ENCODE peak calls at places on chromosomes 12 and 14, in ten cellular contexts. W, P, X, T, V, B, C, H, O and J are unnamed samples.

GRCh38 chr12:99898645-99899044 is 86.1 kb downstream of the ANKS1B start:
- DNase-seq in W (no peak), P (no peak), X (no peak), T (no peak), V (no peak), B (no peak), C (no peak), H (no peak), O (no peak), J (no peak)

GRCh38 chr14:64755661-64756265 is 51.5 kb downstream of the PLEKHG3 start:
- DNase-seq in W (no peak), P (peak), X (no peak), T (no peak), V (no peak), B (no peak), C (peak), H (peak), O (no peak), J (peak)

GRCh38 chr14:22463763-22464173 is 125.3 kb downstream of the DAD1 start:
- DNase-seq in W (no peak), P (no peak), X (no peak), T (no peak), V (peak), B (no peak), C (no peak), H (no peak), O (no peak), J (no peak)

GRCh38 chr12:118714051-118714460 is 267.3 kb upstream of the SRRM4 start:
- DNase-seq in W (no peak), P (no peak), X (no peak), T (no peak), V (no peak), B (peak), C (peak), H (peak), O (no peak), J (no peak)

GRCh38 chr14:68211886-68212285 is 392.3 kb downstream of the RAD51B start:
- DNase-seq in W (no peak), P (no peak), X (no peak), T (no peak), V (peak), B (no peak), C (no peak), H (no peak), O (no peak), J (no peak)

GRCh38 chr12:103588680-103589079 is 1.6 kb downstream of the STAB2 start:
- DNase-seq in W (no peak), P (no peak), X (no peak), T (no peak), V (no peak), B (no peak), C (no peak), H (no peak), O (no peak), J (no peak)

GRCh38 chr12:88893801-88894200 is 313.5 kb upstream of the KITLG start:
- DNase-seq in W (no peak), P (peak), X (no peak), T (no peak), V (no peak), B (no peak), C (no peak), H (no peak), O (no peak), J (no peak)

GRCh38 chr14:72849222-72849621 is 44.7 kb downstream of the DPF3 start:
- DNase-seq in W (no peak), P (no peak), X (no peak), T (no peak), V (no peak), B (no peak), C (no peak), H (no peak), O (peak), J (no peak)

GRCh38 chr12:132390287-132391076 is 61.1 kb upstream of the GALNT9 start:
- DNase-seq in W (no peak), P (no peak), X (no peak), T (no peak), V (no peak), B (no peak), C (no peak), H (no peak), O (no peak), J (peak)

GRCh38 chr14:93064411-93065271 is 51.1 kb downstream of the ITPK1 start:
- DNase-seq in W (peak), P (peak), X (no peak), T (no peak), V (no peak), B (no peak), C (peak), H (no peak), O (no peak), J (no peak)

GRCh38 chr14:92385561-92385960 is 62.6 kb downstream of the SLC24A4 start:
- DNase-seq in W (no peak), P (no peak), X (no peak), T (no peak), V (no peak), B (no peak), C (peak), H (no peak), O (no peak), J (no peak)

GRCh38 chr12:54977857-54978256 is 6.7 kb downstream of the TESPA1 start:
- DNase-seq in W (no peak), P (no peak), X (no peak), T (no peak), V (no peak), B (no peak), C (no peak), H (no peak), O (no peak), J (no peak)

GRCh38 chr12:124319368-124320050 is 24.6 kb downstream of the RFLNA start:
- DNase-seq in W (no peak), P (no peak), X (no peak), T (no peak), V (no peak), B (no peak), C (no peak), H (no peak), O (no peak), J (no peak)

GRCh38 chr12:50887191-50887590 is 44.5 kb downstream of the TMPRSS12 start:
- DNase-seq in W (no peak), P (peak), X (no peak), T (no peak), V (no peak), B (no peak), C (no peak), H (no peak), O (no peak), J (no peak)

GRCh38 chr14:103692159-103692558 is 23.1 kb downstream of the XRCC3 start:
- DNase-seq in W (no peak), P (no peak), X (no peak), T (no peak), V (no peak), B (no peak), C (no peak), H (no peak), O (no peak), J (no peak)

GRCh38 chr12:112096667-112097066 is 11.9 kb downstream of the NAA25 start:
- DNase-seq in W (no peak), P (peak), X (no peak), T (no peak), V (no peak), B (peak), C (peak), H (no peak), O (no peak), J (no peak)

GRCh38 chr12:64890873-64891468 is 66.5 kb downstream of the TBC1D30 start:
- DNase-seq in W (no peak), P (peak), X (no peak), T (no peak), V (no peak), B (peak), C (peak), H (peak), O (no peak), J (no peak)

GRCh38 chr12:52137746-52138145 is 54.1 kb downstream of the KRT80 start:
- DNase-seq in W (no peak), P (no peak), X (no peak), T (no peak), V (no peak), B (no peak), C (no peak), H (no peak), O (peak), J (no peak)

GRCh38 chr12:55663391-55663790 is 26.7 kb downstream of the OR10P1 start:
- DNase-seq in W (no peak), P (no peak), X (no peak), T (no peak), V (no peak), B (no peak), C (no peak), H (no peak), O (no peak), J (no peak)

DNA sequence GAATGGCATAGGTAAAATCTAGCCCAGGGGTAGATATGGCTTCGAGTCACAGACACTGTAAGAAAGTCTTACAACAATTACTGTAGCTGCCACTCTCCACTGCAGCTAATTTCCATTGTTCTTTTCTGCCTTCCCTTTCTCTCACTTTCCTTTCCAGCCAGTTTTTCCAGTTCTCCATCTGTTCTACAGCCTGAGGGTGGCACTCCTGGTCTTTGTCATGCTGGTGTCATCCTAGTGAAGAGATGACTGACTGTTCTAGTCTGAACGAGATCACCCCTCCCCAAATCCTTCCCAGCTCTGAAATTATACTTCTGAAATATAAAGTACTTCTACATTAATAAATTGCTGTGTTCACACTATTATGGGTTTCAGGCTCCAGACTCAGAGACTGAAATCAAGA is 74.2 kb upstream of the CSRP2 start:
- DNase-seq in W (no peak), P (no peak), X (no peak), T (no peak), V (no peak), B (peak), C (no peak), H (no peak), O (no peak), J (no peak)
- TF ChIP-seq CTCF in W (no peak), P (no peak), X (no peak), T (no peak), V (no peak), B (peak), C (no peak), H (no peak), O (no peak), J (no peak)

GRCh38 chr14:60485600-60486251 is at the start of gene C14orf39:
- DNase-seq in W (no peak), P (peak), X (no peak), T (no peak), V (no peak), B (no peak), C (peak), H (peak), O (no peak), J (no peak)
- H3K4me3 ChIP-seq in W (no peak), P (peak), X (no peak), T (peak), V (no peak), B (no peak), C (peak), H (peak), O (no peak), J (no peak)

GRCh38 chr12:32002848-32003493 is 43.8 kb downstream of the RESF1 start:
- DNase-seq in W (no peak), P (no peak), X (no peak), T (no peak), V (no peak), B (no peak), C (no peak), H (no peak), O (no peak), J (no peak)
- TF ChIP-seq POLR2A in W (no peak), P (no peak), X (no peak), T (no peak), V (no peak), B (no peak), C (no peak), H (no peak), O (no peak), J (no peak)

DNA sequence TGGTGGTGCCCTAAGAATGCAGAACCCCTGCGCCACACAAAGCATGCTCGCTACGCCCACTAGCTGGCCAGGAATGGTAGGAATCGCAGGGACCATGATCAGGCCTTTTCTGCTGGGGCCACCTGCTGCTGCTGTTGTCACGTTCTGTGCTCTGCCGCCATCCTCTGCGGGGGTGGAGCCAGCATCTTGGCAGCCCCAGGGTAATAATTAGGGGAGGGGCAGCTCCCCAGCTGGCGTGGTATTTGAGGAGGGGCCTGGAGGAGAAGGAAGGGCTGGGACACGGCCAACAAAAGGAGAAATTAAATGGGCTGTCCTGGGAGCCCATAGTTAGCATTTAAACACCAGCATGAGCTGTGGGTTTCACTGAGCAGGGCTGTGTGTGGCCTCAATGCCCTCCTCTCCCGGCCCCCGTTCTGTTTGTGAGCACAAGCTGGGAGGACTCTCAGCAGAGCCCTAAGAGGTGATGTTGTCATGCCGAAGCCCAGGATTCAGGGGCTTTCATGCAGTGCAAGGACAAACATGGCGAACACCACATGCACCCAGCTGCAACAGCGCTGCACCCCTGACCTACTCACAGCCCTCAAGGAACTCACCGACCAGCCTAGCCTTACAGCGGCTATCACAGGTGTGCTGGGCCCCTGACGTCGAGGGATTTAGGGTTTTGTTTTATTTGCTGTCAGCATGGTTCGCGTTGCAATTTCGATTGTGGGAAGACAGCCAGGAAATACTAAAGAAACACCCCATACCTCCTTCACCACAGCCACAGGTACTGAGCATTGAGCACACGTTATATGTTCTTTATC is 324.3 kb downstream of the CACNA1C start:
- DNase-seq in W (no peak), P (no peak), X (no peak), T (no peak), V (no peak), B (no peak), C (no peak), H (no peak), O (no peak), J (no peak)
- TF ChIP-seq CTCF in W (no peak), P (no peak), X (no peak), T (no peak), V (no peak), B (no peak), C (no peak), H (no peak), O (no peak), J (no peak)

GRCh38 chr12:6954754-6955461 is 3.8 kb downstream of the PTPN6 start:
- DNase-seq in W (no peak), P (no peak), X (no peak), T (no peak), V (no peak), B (no peak), C (no peak), H (no peak), O (peak), J (no peak)

GRCh38 chr12:6952860-6953416 is 1.8 kb downstream of the PTPN6 start:
- DNase-seq in W (no peak), P (no peak), X (no peak), T (no peak), V (no peak), B (no peak), C (no peak), H (no peak), O (no peak), J (no peak)

GRCh38 chr12:6952121-6952859 is 1.1 kb downstream of the PTPN6 start:
- DNase-seq in W (no peak), P (no peak), X (no peak), T (no peak), V (no peak), B (no peak), C (no peak), H (no peak), O (peak), J (no peak)

GRCh38 chr12:6954316-6954710 is 3.2 kb downstream of the PTPN6 start:
- DNase-seq in W (no peak), P (no peak), X (no peak), T (no peak), V (no peak), B (no peak), C (no peak), H (no peak), O (no peak), J (no peak)

DNA sequence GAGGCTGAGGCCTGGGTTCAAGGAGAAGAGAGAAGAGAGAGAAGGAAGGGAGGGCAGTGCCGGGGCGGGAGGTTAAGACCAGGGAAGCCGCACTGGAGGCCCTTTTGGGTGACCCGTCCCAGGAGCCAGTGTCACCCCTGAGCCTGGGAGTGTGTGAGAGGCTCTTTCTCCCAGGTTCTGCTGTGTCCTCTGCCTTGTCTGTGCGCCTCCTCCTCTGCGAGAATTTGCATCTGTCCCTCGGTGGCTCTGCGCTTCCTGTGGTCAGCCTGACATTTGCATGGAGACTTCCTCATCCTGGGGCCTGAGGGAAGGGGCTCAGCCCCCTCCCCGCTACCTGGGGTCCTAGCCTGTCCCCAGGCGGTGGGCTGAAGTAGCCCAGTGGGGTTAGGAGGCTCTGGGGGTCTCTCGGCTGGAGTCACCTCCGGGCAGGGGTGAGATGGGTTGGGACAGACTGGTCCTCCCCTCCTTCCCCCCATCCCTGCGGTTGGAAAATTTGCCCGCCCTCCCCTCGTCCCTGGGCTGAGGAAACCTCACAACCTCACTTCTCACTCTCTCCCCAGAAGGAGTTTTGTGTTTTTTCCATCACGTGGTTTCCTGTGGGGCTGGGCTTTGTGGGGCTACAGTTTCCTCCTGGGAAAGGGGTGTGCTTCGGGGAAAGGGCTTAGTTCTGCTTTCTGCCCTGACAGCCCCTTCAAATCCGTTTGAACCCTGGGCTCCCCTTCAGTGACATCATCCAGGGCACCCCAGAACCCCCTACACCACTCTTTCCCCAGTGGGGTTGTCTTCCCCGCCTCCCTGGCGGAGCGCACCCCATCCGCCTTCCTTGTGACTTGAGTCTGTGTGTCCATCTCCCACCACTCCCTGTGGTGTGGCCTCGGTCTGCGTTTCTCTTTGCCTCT is 2.5 kb downstream of the PTPN6 start:
- DNase-seq in W (peak), P (no peak), X (no peak), T (no peak), V (no peak), B (no peak), C (peak), H (no peak), O (peak), J (no peak)
- H3K4me3 ChIP-seq in W (no peak), P (no peak), X (peak), T (peak), V (no peak), B (no peak), C (peak), H (no peak), O (peak), J (no peak)

GRCh38 chr12:106288134-106288509 is 14.4 kb upstream of the TCP11L2 start:
- DNase-seq in W (no peak), P (no peak), X (no peak), T (no peak), V (no peak), B (no peak), C (no peak), H (no peak), O (no peak), J (no peak)

GRCh38 chr12:106284294-106285105 is 18.0 kb upstream of the TCP11L2 start:
- DNase-seq in W (no peak), P (no peak), X (no peak), T (peak), V (no peak), B (no peak), C (no peak), H (no peak), O (no peak), J (no peak)

GRCh38 chr12:106287364-106287763 is 15.2 kb upstream of the TCP11L2 start:
- DNase-seq in W (no peak), P (no peak), X (no peak), T (no peak), V (no peak), B (no peak), C (no peak), H (no peak), O (no peak), J (no peak)

GRCh38 chr12:106288510-106289195 is 13.9 kb upstream of the TCP11L2 start:
- DNase-seq in W (no peak), P (peak), X (no peak), T (no peak), V (peak), B (peak), C (peak), H (peak), O (no peak), J (peak)

GRCh38 chr12:106285993-106286392 is 16.5 kb upstream of the TCP11L2 start:
- DNase-seq in W (no peak), P (no peak), X (no peak), T (no peak), V (no peak), B (no peak), C (no peak), H (no peak), O (no peak), J (no peak)
- TF ChIP-seq POLR2A in W (no peak), P (no peak), X (no peak), T (no peak), V (no peak), B (no peak), C (no peak), H (no peak), O (no peak), J (no peak)